ENCODE peak calls at places on chromosome 21, in ten cellular contexts. H is fibroblast of pulmonary artery; Z is SW480; Q is activated CD8-positive, alpha-beta memory T cell treated with anti-CD3 and anti-CD28 coated beads for 48 hours; M is left lung; Y is omental fat pad; E is ureter; S is naive thymus-derived CD8-positive, alpha-beta T cell; P is kidney tubule cell; K is left ventricle myocardium inferior. X is an unnamed sample.

GRCh38 chr21:27569091-27569490 is 602.2 kb upstream of the ADAMTS5 start:
- DNase-seq in H (no peak), Z (no peak), Q (no peak), M (no peak), Y (no peak), E (no peak), S (no peak), P (peak), K (no peak), X (no peak)

GRCh38 chr21:34143783-34144182 is 70.4 kb downstream of the MRPS6 start:
- DNase-seq in H (no peak), Z (no peak), Q (no peak), M (no peak), Y (no peak), E (no peak), S (no peak), P (no peak), K (no peak), X (no peak)

GRCh38 chr21:14591277-14591876 is 45.3 kb upstream of the SAMSN1 start:
- DNase-seq in H (no peak), Z (no peak), Q (no peak), M (no peak), Y (no peak), E (no peak), S (no peak), P (no peak), K (no peak), X (no peak)

GRCh38 chr21:42523941-42524340 is 10.3 kb downstream of the SLC37A1 start:
- DNase-seq in H (no peak), Z (no peak), Q (no peak), M (peak), Y (no peak), E (no peak), S (no peak), P (no peak), K (no peak), X (no peak)

GRCh38 chr21:34967509-34968289 is 81.4 kb downstream of the RUNX1 start:
- DNase-seq in H (no peak), Z (peak), Q (no peak), M (no peak), Y (no peak), E (no peak), S (no peak), P (peak), K (no peak), X (peak)

GRCh38 chr21:36471254-36471723 is 8.6 kb downstream of the CLDN14 start:
- DNase-seq in H (no peak), Z (no peak), Q (no peak), M (no peak), Y (no peak), E (no peak), S (no peak), P (peak), K (no peak), X (peak)

GRCh38 chr21:33695785-33696184 is 53.5 kb downstream of the ITSN1 start:
- DNase-seq in H (no peak), Z (no peak), Q (no peak), M (no peak), Y (no peak), E (no peak), S (no peak), P (no peak), K (no peak), X (no peak)

GRCh38 chr21:42652527-42653491 is 612 bp upstream of the PDE9A start:
- DNase-seq in H (peak), Z (peak), Q (no peak), M (peak), Y (no peak), E (peak), S (no peak), P (peak), K (peak), X (peak)

GRCh38 chr21:39924577-39925308 is 57.5 kb downstream of the PCP4 start:
- DNase-seq in H (no peak), Z (no peak), Q (no peak), M (no peak), Y (no peak), E (no peak), S (no peak), P (no peak), K (no peak), X (no peak)

GRCh38 chr21:28311776-28312175 is 680.9 kb downstream of the LTN1 start:
- DNase-seq in H (no peak), Z (no peak), Q (no peak), M (no peak), Y (no peak), E (no peak), S (no peak), P (peak), K (no peak), X (no peak)

GRCh38 chr21:37358392-37358791 is 8.2 kb upstream of the DYRK1A start:
- DNase-seq in H (peak), Z (no peak), Q (no peak), M (no peak), Y (no peak), E (no peak), S (no peak), P (no peak), K (no peak), X (no peak)

GRCh38 chr21:37424987-37425386 is 58.4 kb downstream of the DYRK1A start:
- DNase-seq in H (no peak), Z (no peak), Q (no peak), M (no peak), Y (no peak), E (no peak), S (no peak), P (no peak), K (no peak), X (no peak)

GRCh38 chr21:42850463-42850862 is 28.9 kb downstream of the WDR4 start:
- DNase-seq in H (no peak), Z (no peak), Q (no peak), M (no peak), Y (no peak), E (no peak), S (no peak), P (no peak), K (no peak), X (no peak)

GRCh38 chr21:18772404-18772803 is 368.8 kb upstream of the TMPRSS15 start:
- DNase-seq in H (no peak), Z (peak), Q (no peak), M (no peak), Y (no peak), E (no peak), S (no peak), P (no peak), K (no peak), X (no peak)

GRCh38 chr21:25813917-25814316 is 79.1 kb downstream of the GABPA start:
- DNase-seq in H (no peak), Z (no peak), Q (no peak), M (no peak), Y (no peak), E (no peak), S (no peak), P (no peak), K (no peak), X (peak)

GRCh38 chr21:35102488-35103407 is 53.6 kb upstream of the RUNX1 start:
- DNase-seq in H (no peak), Z (no peak), Q (no peak), M (peak), Y (no peak), E (no peak), S (peak), P (no peak), K (peak), X (no peak)

X was measured in M059J.